ENCODE peak calls at places on chromosomes 3 and 15, in ten cellular contexts. K, F, W, D, Q, B, O, R, L and U are unnamed samples.

GRCh38 chr3:184570501-184570900 is 8.9 kb downstream of the EPHB3 start:
- DNase-seq in K (no peak), F (no peak), W (peak), D (no peak), Q (no peak), B (no peak), O (no peak), R (no peak), L (no peak), U (no peak)

GRCh38 chr3:19065027-19065426 is 83.3 kb upstream of the KCNH8 start:
- DNase-seq in K (no peak), F (peak), W (no peak), D (no peak), Q (no peak), B (peak), O (no peak), R (no peak), L (no peak), U (no peak)

GRCh38 chr3:122232485-122232884 is 49.0 kb downstream of the CASR start:
- DNase-seq in K (no peak), F (no peak), W (no peak), D (no peak), Q (no peak), B (no peak), O (no peak), R (no peak), L (no peak), U (no peak)

GRCh38 chr3:57068437-57069089 is 8.1 kb downstream of the SPATA12 start:
- DNase-seq in K (no peak), F (peak), W (no peak), D (peak), Q (peak), B (no peak), O (peak), R (no peak), L (peak), U (peak)

GRCh38 chr15:69164807-69165636 is 4.6 kb downstream of the GLCE start:
- DNase-seq in K (no peak), F (peak), W (no peak), D (no peak), Q (no peak), B (no peak), O (peak), R (no peak), L (no peak), U (no peak)

GRCh38 chr15:70892002-70892911 is at the start of the genes LRRC49 and THAP10:
- DNase-seq in K (no peak), F (peak), W (peak), D (peak), Q (peak), B (peak), O (peak), R (peak), L (peak), U (peak)

GRCh38 chr3:11655188-11655928 is 11.6 kb upstream of the VGLL4 start:
- DNase-seq in K (no peak), F (peak), W (peak), D (no peak), Q (no peak), B (peak), O (no peak), R (no peak), L (no peak), U (no peak)

GRCh38 chr3:124760601-124761000 is 30.3 kb downstream of the UMPS start:
- DNase-seq in K (no peak), F (no peak), W (no peak), D (no peak), Q (no peak), B (no peak), O (peak), R (no peak), L (no peak), U (peak)

GRCh38 chr3:16663852-16664712 is 58.9 kb upstream of the DAZL start:
- DNase-seq in K (no peak), F (no peak), W (peak), D (no peak), Q (no peak), B (no peak), O (no peak), R (no peak), L (no peak), U (no peak)

GRCh38 chr3:153166206-153166605 is 4.2 kb downstream of the RAP2B start:
- DNase-seq in K (peak), F (peak), W (no peak), D (no peak), Q (no peak), B (no peak), O (peak), R (peak), L (no peak), U (no peak)

GRCh38 chr3:42503251-42503924 is 945 bp downstream of the VIPR1 start:
- DNase-seq in K (no peak), F (no peak), W (no peak), D (no peak), Q (peak), B (no peak), O (no peak), R (peak), L (no peak), U (no peak)

GRCh38 chr3:124174463-124174862 is 182.5 kb upstream of the ROPN1 start:
- DNase-seq in K (no peak), F (no peak), W (no peak), D (no peak), Q (peak), B (peak), O (no peak), R (no peak), L (peak), U (no peak)

GRCh38 chr3:128076783-128077624 is 24.8 kb downstream of the SEC61A1 start:
- DNase-seq in K (peak), F (no peak), W (peak), D (no peak), Q (peak), B (no peak), O (no peak), R (peak), L (no peak), U (no peak)

GRCh38 chr3:114539525-114539924 is 245.7 kb downstream of the TIGIT start:
- DNase-seq in K (no peak), F (no peak), W (no peak), D (no peak), Q (no peak), B (no peak), O (no peak), R (no peak), L (no peak), U (no peak)

GRCh38 chr15:37880009-37880834 is 54.2 kb upstream of the TMCO5A start:
- DNase-seq in K (no peak), F (peak), W (peak), D (peak), Q (no peak), B (peak), O (peak), R (no peak), L (no peak), U (no peak)

GRCh38 chr3:5822843-5823242 is 635.3 kb downstream of the EDEM1 start:
- DNase-seq in K (no peak), F (no peak), W (no peak), D (no peak), Q (no peak), B (no peak), O (no peak), R (no peak), L (no peak), U (no peak)

GRCh38 chr3:64995857-64996564 is 308.2 kb upstream of the ADAMTS9 start:
- DNase-seq in K (no peak), F (no peak), W (peak), D (no peak), Q (no peak), B (peak), O (peak), R (no peak), L (no peak), U (no peak)

GRCh38 chr3:174199696-174200095 is 659.4 kb upstream of the NAALADL2 start:
- DNase-seq in K (no peak), F (no peak), W (no peak), D (no peak), Q (no peak), B (no peak), O (peak), R (no peak), L (no peak), U (no peak)

GRCh38 chr3:134406331-134407246 is 32.3 kb upstream of the AMOTL2 start:
- DNase-seq in K (no peak), F (no peak), W (peak), D (no peak), Q (peak), B (no peak), O (no peak), R (no peak), L (peak), U (no peak)

GRCh38 chr3:189146842-189147241 is 24.9 kb upstream of the TPRG1 start:
- DNase-seq in K (no peak), F (no peak), W (no peak), D (no peak), Q (no peak), B (no peak), O (no peak), R (no peak), L (no peak), U (no peak)

GRCh38 chr15:44501768-44502366 is 35.1 kb upstream of the EIF3J start:
- DNase-seq in K (no peak), F (peak), W (no peak), D (no peak), Q (no peak), B (peak), O (peak), R (no peak), L (no peak), U (no peak)

GRCh38 chr3:14791343-14791945 is 27.3 kb upstream of the FGD5 start:
- DNase-seq in K (peak), F (peak), W (peak), D (no peak), Q (peak), B (peak), O (peak), R (peak), L (peak), U (peak)